ENCODE peak calls at places on chromosome 1, in nine cellular contexts. One of them, this sample, is unnamed.

GRCh38 chr1:232886304-232886703 is 64.1 kb upstream of the NTPCR start:
- DNase-seq in A549: no peak
- DNase-seq in coronary artery: no peak
- DNase-seq in kidney: no peak
- DNase-seq in IMR-90: no peak
- DNase-seq in tibial artery: no peak
- DNase-seq in prostate gland: no peak
- DNase-seq in heart right ventricle: no peak
- DNase-seq in fibroblast of mammary gland: peak; percentile 11
- DNase-seq in this sample: no peak

GRCh38 chr1:111202707-111203623 is 2.5 kb upstream of the DENND2D start:
- DNase-seq in A549: no peak
- DNase-seq in tibial artery: no peak
- DNase-seq in kidney: no peak
- DNase-seq in IMR-90: no peak
- DNase-seq in coronary artery: no peak
- DNase-seq in fibroblast of mammary gland: no peak
- DNase-seq in heart right ventricle: no peak
- DNase-seq in prostate gland: no peak
- DNase-seq in this sample: no peak

GRCh38 chr1:231527586-231528174 is 789 bp upstream of the TSNAX start:
- DNase-seq in A549: no peak
- DNase-seq in fibroblast of mammary gland: no peak
- DNase-seq in IMR-90: no peak
- DNase-seq in prostate gland: no peak
- DNase-seq in heart right ventricle: no peak
- DNase-seq in tibial artery: no peak
- DNase-seq in coronary artery: no peak
- DNase-seq in kidney: no peak
- DNase-seq in this sample: no peak

GRCh38 chr1:182087304-182087703 is 25.8 kb upstream of the ZNF648 start:
- DNase-seq in tibial artery: no peak
- DNase-seq in A549: no peak
- DNase-seq in heart right ventricle: no peak
- DNase-seq in prostate gland: no peak
- DNase-seq in fibroblast of mammary gland: no peak
- DNase-seq in kidney: no peak
- DNase-seq in coronary artery: no peak
- DNase-seq in IMR-90: no peak
- DNase-seq in this sample: no peak

GRCh38 chr1:983736-984475 is 2.0 kb upstream of the PERM1 start:
- DNase-seq in tibial artery: no peak
- DNase-seq in A549: no peak
- DNase-seq in heart right ventricle: peak; percentile 48
- DNase-seq in IMR-90: no peak
- DNase-seq in coronary artery: no peak
- DNase-seq in kidney: peak; percentile 80
- DNase-seq in prostate gland: no peak
- DNase-seq in fibroblast of mammary gland: no peak
- DNase-seq in this sample: no peak

GRCh38 chr1:192529811-192530210 is 45.8 kb upstream of the RGS1 start:
- DNase-seq in IMR-90: no peak
- DNase-seq in prostate gland: no peak
- DNase-seq in A549: no peak
- DNase-seq in tibial artery: no peak
- DNase-seq in heart right ventricle: no peak
- DNase-seq in fibroblast of mammary gland: no peak
- DNase-seq in coronary artery: no peak
- DNase-seq in kidney: no peak
- DNase-seq in this sample: no peak

GRCh38 chr1:154759196-154759595 is 110.9 kb downstream of the KCNN3 start:
- DNase-seq in kidney: no peak
- DNase-seq in tibial artery: no peak
- DNase-seq in prostate gland: no peak
- DNase-seq in heart right ventricle: no peak
- DNase-seq in A549: no peak
- DNase-seq in fibroblast of mammary gland: no peak
- DNase-seq in coronary artery: peak; percentile 36
- DNase-seq in IMR-90: no peak
- DNase-seq in this sample: no peak

GRCh38 chr1:1033731-1034437 is 14.0 kb downstream of the AGRN start:
- DNase-seq in heart right ventricle: no peak
- DNase-seq in coronary artery: no peak
- DNase-seq in IMR-90: no peak
- DNase-seq in fibroblast of mammary gland: no peak
- DNase-seq in kidney: no peak
- DNase-seq in A549: no peak
- DNase-seq in tibial artery: no peak
- DNase-seq in prostate gland: no peak
- DNase-seq in this sample: no peak

GRCh38 chr1:226938903-226939438 is 1.1 kb upstream of the COQ8A start:
- DNase-seq in tibial artery: peak; percentile 16
- DNase-seq in coronary artery: peak; percentile 17
- DNase-seq in heart right ventricle: no peak
- DNase-seq in IMR-90: peak; percentile 55
- DNase-seq in A549: peak; percentile 36
- DNase-seq in fibroblast of mammary gland: peak; percentile 66
- DNase-seq in kidney: no peak
- DNase-seq in prostate gland: no peak
- DNase-seq in this sample: peak; percentile 58

GRCh38 chr1:247548092-247548491 is 842 bp upstream of the GCSAML start:
- DNase-seq in prostate gland: no peak
- DNase-seq in IMR-90: no peak
- DNase-seq in coronary artery: no peak
- DNase-seq in A549: no peak
- DNase-seq in kidney: no peak
- DNase-seq in heart right ventricle: no peak
- DNase-seq in fibroblast of mammary gland: no peak
- DNase-seq in tibial artery: no peak
- DNase-seq in this sample: no peak

GRCh38 chr1:211145944-211146343 is 12.0 kb upstream of the KCNH1 start:
- DNase-seq in fibroblast of mammary gland: no peak
- DNase-seq in prostate gland: peak; percentile 46
- DNase-seq in IMR-90: no peak
- DNase-seq in heart right ventricle: no peak
- DNase-seq in coronary artery: no peak
- DNase-seq in A549: no peak
- DNase-seq in kidney: no peak
- DNase-seq in tibial artery: no peak
- DNase-seq in this sample: no peak

DNA sequence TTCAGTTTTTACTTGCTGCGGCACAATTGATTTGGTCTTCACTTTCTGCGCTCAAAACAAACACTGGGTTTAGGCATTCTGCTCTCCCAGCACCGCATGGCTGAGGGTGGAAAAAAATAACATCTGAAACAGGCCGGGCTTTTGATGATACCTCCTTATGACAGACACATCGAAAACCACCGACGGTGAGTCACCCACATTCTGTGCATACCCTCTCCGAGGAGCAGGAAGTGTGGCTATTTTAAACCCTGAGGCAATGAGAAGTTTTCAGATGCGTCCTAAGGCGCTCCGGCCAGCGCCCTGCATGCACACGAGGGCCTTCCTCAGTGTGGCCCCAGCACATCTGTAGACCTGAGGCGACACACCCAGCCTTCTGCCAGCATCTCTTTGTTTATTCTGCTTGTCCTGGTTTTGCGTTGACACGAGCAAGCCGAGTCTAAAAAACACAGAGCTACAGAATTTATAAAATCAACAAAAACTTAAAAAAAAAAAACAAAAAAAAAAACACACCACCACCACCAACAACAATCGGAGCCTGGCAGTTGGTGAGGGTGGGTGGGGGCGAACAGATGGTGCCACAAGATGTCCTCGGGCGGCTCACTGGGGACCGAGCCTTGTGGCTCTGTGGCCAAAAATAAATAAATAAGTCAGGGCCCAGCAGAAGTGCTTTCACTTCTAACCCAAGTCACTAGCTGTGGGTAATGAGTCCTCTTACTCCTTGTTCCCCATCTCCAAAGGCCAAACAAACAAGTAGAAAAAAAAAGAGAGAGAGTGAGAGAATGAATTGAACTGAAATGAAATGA is 162.6 kb upstream of the IRF2BP2 start:
- DNase-seq in A549: peak; percentile 97
- DNase-seq in tibial artery: peak; percentile 85
- DNase-seq in prostate gland: peak; percentile 67
- DNase-seq in fibroblast of mammary gland: peak; percentile 98
- DNase-seq in heart right ventricle: peak; percentile 64
- DNase-seq in kidney: peak; percentile 88
- DNase-seq in coronary artery: peak; percentile 91
- DNase-seq in IMR-90: peak; percentile 99
- DNase-seq in this sample: peak; percentile 98
- H3K4me3 ChIP-seq in A549: no peak overlapping the region
- H3K4me3 ChIP-seq in tibial artery: peak overlapping the region; percentile 31
- H3K4me3 ChIP-seq in prostate gland: no peak overlapping the region
- H3K4me3 ChIP-seq in fibroblast of mammary gland: no peak overlapping the region
- H3K4me3 ChIP-seq in heart right ventricle: no peak overlapping the region
- H3K4me3 ChIP-seq in kidney: no peak overlapping the region
- H3K4me3 ChIP-seq in coronary artery: peak overlapping the region; percentile 12
- H3K4me3 ChIP-seq in IMR-90: no peak overlapping the region
- H3K4me3 ChIP-seq in this sample: no peak overlapping the region

GRCh38 chr1:4656533-4657140 is 2.2 kb downstream of the AJAP1 start:
- DNase-seq in heart right ventricle: no peak
- DNase-seq in A549: no peak
- DNase-seq in tibial artery: no peak
- DNase-seq in kidney: no peak
- DNase-seq in prostate gland: no peak
- DNase-seq in coronary artery: no peak
- DNase-seq in fibroblast of mammary gland: no peak
- DNase-seq in IMR-90: no peak
- DNase-seq in this sample: no peak

GRCh38 chr1:4654764-4655673 is 610 bp downstream of the AJAP1 start:
- DNase-seq in IMR-90: no peak
- DNase-seq in A549: no peak
- DNase-seq in prostate gland: no peak
- DNase-seq in tibial artery: no peak
- DNase-seq in fibroblast of mammary gland: no peak
- DNase-seq in heart right ventricle: no peak
- DNase-seq in kidney: no peak
- DNase-seq in coronary artery: no peak
- DNase-seq in this sample: no peak

GRCh38 chr1:4657244-4657789 is 2.9 kb downstream of the AJAP1 start:
- DNase-seq in fibroblast of mammary gland: no peak
- DNase-seq in coronary artery: no peak
- DNase-seq in kidney: no peak
- DNase-seq in prostate gland: no peak
- DNase-seq in A549: no peak
- DNase-seq in heart right ventricle: no peak
- DNase-seq in IMR-90: no peak
- DNase-seq in tibial artery: no peak
- DNase-seq in this sample: no peak

GRCh38 chr1:4653796-4654715 is at the start of gene AJAP1:
- DNase-seq in IMR-90: no peak
- DNase-seq in coronary artery: no peak
- DNase-seq in A549: no peak
- DNase-seq in tibial artery: no peak
- DNase-seq in kidney: no peak
- DNase-seq in heart right ventricle: no peak
- DNase-seq in fibroblast of mammary gland: no peak
- DNase-seq in prostate gland: no peak
- DNase-seq in this sample: no peak

DNA sequence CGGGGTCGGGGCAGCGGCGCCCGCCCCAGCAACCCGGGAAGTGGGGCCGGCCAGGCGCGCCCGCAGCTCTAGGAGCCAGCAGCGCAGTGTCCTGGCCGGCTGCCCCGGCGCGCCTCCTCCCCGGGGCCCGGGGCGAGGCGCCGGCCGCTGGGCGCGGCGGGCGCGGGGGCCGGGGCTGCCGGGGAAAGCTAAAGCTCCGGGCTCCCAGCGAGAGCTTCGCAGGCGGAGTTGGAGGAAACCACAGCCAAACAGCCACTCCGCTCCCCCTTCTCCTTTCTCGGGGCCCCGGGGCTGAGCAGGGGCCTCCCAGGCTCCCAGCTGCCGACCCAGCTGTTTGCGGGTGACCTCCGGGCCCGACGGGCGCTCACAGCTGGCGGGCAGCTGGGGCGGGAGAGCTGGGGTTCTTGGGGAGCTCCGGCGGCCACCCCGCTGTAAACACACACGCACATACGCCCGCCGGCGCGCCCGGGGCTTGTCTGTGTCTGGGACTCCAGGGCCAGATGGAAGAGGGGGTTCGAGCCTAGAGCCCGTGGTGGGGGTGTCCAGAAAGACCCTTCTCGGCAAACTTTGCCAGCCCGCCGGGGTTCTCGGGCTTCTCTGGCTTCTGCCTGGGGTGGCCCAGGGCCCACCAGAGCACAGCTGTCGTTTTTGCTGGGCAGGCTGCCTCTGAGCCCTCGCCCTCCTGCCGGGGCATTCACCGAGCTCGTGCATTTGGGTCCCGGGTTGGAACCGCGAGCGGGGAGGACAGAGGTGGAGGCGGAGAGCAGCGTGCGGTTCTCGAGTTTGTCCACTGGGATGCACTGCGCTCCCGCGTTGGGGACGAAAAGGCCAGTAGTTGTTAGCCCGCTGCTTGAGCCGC is 1.5 kb downstream of the AJAP1 start:
- DNase-seq in coronary artery: no peak
- DNase-seq in A549: peak; percentile 68
- DNase-seq in heart right ventricle: peak; percentile 52
- DNase-seq in prostate gland: peak; percentile 28
- DNase-seq in kidney: peak; percentile 84
- DNase-seq in tibial artery: no peak
- DNase-seq in IMR-90: no peak
- DNase-seq in fibroblast of mammary gland: peak; percentile 43
- DNase-seq in this sample: peak; percentile 21
- TF ChIP-seq CTCF in coronary artery: peak; percentile 20
- TF ChIP-seq CTCF in A549: peak; percentile 58
- TF ChIP-seq CTCF in heart right ventricle: peak; percentile 66
- TF ChIP-seq CTCF in prostate gland: peak; percentile 61
- TF ChIP-seq CTCF in kidney: peak; percentile 75
- TF ChIP-seq CTCF in tibial artery: peak; percentile 35
- TF ChIP-seq CTCF in IMR-90: no peak
- TF ChIP-seq CTCF in fibroblast of mammary gland: peak; percentile 36
- TF ChIP-seq CTCF in this sample: peak; percentile 25

DNA sequence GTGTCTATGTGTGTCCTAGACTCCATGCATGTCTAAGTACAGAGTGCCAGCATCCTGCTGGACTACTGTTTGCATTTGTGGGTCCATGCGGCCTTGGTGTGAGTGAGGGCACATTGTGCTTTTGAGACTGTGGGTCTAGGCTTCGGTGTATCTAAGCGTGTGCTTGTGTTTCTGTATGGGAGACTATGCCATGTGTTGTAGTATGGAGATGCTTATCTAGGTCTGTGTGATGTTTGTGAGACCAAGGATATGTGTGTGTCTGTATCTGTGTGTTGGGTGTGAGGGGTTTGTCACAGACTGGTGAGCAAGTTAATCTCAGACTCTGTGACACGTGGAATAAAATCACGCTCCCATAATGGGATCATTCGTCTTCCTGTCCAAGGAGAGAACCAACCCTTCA is 14.5 kb downstream of the AHDC1 start:
- DNase-seq in prostate gland: no peak
- DNase-seq in IMR-90: no peak
- DNase-seq in tibial artery: no peak
- DNase-seq in heart right ventricle: no peak
- DNase-seq in coronary artery: no peak
- DNase-seq in kidney: no peak
- DNase-seq in fibroblast of mammary gland: no peak
- DNase-seq in A549: no peak
- DNase-seq in this sample: no peak
- H3K4me3 ChIP-seq in prostate gland: no peak overlapping the region
- H3K4me3 ChIP-seq in IMR-90: no peak overlapping the region
- H3K4me3 ChIP-seq in tibial artery: no peak overlapping the region
- H3K4me3 ChIP-seq in heart right ventricle: no peak overlapping the region
- H3K4me3 ChIP-seq in coronary artery: peak overlapping the region; percentile 3
- H3K4me3 ChIP-seq in kidney: no peak overlapping the region
- H3K4me3 ChIP-seq in fibroblast of mammary gland: no peak overlapping the region
- H3K4me3 ChIP-seq in A549: no peak overlapping the region
- H3K4me3 ChIP-seq in this sample: no peak overlapping the region

GRCh38 chr1:60000625-60001024 is 72.9 kb downstream of the C1orf87 start:
- DNase-seq in coronary artery: no peak
- DNase-seq in prostate gland: no peak
- DNase-seq in fibroblast of mammary gland: no peak
- DNase-seq in A549: no peak
- DNase-seq in heart right ventricle: no peak
- DNase-seq in IMR-90: no peak
- DNase-seq in kidney: no peak
- DNase-seq in tibial artery: no peak
- DNase-seq in this sample: no peak
- TF ChIP-seq CTCF in coronary artery: no peak
- TF ChIP-seq CTCF in prostate gland: no peak
- TF ChIP-seq CTCF in fibroblast of mammary gland: no peak
- TF ChIP-seq CTCF in A549: no peak
- TF ChIP-seq CTCF in heart right ventricle: no peak
- TF ChIP-seq CTCF in IMR-90: no peak
- TF ChIP-seq CTCF in kidney: no peak
- TF ChIP-seq CTCF in tibial artery: no peak
- TF ChIP-seq CTCF in this sample: no peak

This sample was measured in fibroblast of villous mesenchyme.